ENCODE peak calls at places on chromosomes 5 and 9, in four cellular contexts. G is pancreas, P is upper lobe of right lung, J is foreskin fibroblast. Z is an unnamed sample.

GRCh38 chr9:103364753-103365152 is 369.6 kb downstream of the CYLC2 start:
- DNase-seq in P (no peak), G (no peak), J (no peak), Z (peak)

GRCh38 chr5:10506535-10506934 is 57.3 kb upstream of the ANKRD33B start:
- DNase-seq in P (no peak), G (no peak), J (no peak), Z (no peak)

GRCh38 chr5:119315516-119315949 is 40.3 kb upstream of the TNFAIP8 start:
- DNase-seq in J (no peak), P (no peak), G (no peak), Z (no peak)

GRCh38 chr5:50593681-50594080 is 72.8 kb upstream of the PARP8 start:
- DNase-seq in J (peak), P (no peak), G (no peak), Z (no peak)

GRCh38 chr9:134056483-134057310 is 11.1 kb downstream of the BRD3 start:
- DNase-seq in G (no peak), P (peak), J (no peak), Z (no peak)

GRCh38 chr5:74212336-74212735 is 428.2 kb downstream of the ENC1 start:
- DNase-seq in J (peak), P (no peak), G (no peak), Z (no peak)

GRCh38 chr5:112923148-112923917 is 1.3 kb upstream of the REEP5 start:
- DNase-seq in J (no peak), P (no peak), G (no peak), Z (no peak)

GRCh38 chr9:70352802-70353201 is 61.7 kb downstream of the KLF9 start:
- DNase-seq in P (no peak), J (no peak), G (no peak), Z (peak)

GRCh38 chr5:53480474-53481353 is at the start of gene FST:
- DNase-seq in P (peak), G (no peak), J (peak), Z (no peak)

GRCh38 chr5:143056792-143057579 is 286.8 kb downstream of the ARHGAP26 start:
- DNase-seq in P (no peak), J (no peak), G (no peak), Z (no peak)

GRCh38 chr9:131272212-131272611 is 4.1 kb downstream of the FAM78A start:
- DNase-seq in G (no peak), P (no peak), J (no peak), Z (no peak)

GRCh38 chr9:131589124-131589711 is 43.9 kb downstream of the PRRT1B start:
- DNase-seq in P (no peak), G (no peak), J (no peak), Z (no peak)

GRCh38 chr5:21654-22233 is 70.2 kb upstream of the PLEKHG4B start:
- DNase-seq in J (peak), G (no peak), P (no peak), Z (no peak)

GRCh38 chr9:29691758-29692407 is 2118.6 kb upstream of the C9orf72 start:
- DNase-seq in P (no peak), G (peak), J (peak), Z (peak)

GRCh38 chr9:69599232-69599971 is 72.8 kb downstream of the APBA1 start:
- DNase-seq in P (no peak), J (peak), G (no peak), Z (no peak)

GRCh38 chr5:65861830-65862241 is 64.5 kb upstream of the ERBIN start:
- DNase-seq in J (peak), G (no peak), P (no peak), Z (peak)

GRCh38 chr9:81683214-81683613 is 6.1 kb downstream of the TLE1 start:
- DNase-seq in J (no peak), G (no peak), P (no peak), Z (no peak)
- H3K4me3 ChIP-seq in J (no peak), G (peak), P (no peak), Z (no peak)

DNA sequence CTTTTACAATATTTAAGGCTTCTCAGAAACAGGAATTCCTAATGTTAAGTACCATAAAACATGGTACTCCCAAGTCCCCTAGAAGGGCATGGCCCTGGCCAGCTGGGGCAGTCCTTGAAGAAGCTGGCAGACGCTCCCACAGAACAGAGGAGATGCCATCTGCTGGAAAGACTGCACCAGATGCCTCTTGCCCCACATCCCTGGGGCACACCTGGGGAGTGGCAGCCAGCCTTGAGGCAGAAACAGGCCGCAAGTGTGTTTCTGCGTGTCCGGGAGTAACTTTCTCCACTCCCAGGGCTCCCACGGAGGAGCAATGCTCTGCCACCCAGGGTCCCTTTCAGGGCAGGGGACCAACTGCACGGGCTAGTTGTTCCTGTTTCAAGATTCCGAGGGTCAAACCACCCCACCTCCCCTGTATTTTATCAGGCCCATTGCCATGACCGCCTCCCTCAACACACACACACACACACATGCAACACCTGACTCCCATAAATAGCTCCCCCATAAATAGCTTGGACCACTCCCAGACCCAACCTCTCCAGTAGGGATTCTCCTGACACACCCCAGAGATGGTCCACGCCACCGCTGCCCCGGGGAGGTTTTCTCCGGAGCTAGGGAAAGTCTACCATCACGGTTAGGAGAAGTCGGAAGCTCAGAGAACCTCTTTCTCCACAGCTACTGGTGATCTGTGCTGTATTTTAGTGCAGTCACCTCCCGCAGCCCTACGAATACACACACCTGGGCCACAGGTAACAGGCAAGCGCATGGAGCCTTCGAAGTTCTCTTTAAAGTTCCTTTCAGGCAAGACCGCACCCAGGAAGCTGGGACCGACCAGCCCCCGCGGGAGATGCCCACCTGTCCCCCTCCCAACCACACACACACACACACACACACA is 1.5 kb downstream of the SPOCK1 start:
- DNase-seq in G (no peak), P (peak), J (peak), Z (no peak)
- TF ChIP-seq CTCF in G (no peak), P (no peak), J (no peak), Z (peak)

DNA sequence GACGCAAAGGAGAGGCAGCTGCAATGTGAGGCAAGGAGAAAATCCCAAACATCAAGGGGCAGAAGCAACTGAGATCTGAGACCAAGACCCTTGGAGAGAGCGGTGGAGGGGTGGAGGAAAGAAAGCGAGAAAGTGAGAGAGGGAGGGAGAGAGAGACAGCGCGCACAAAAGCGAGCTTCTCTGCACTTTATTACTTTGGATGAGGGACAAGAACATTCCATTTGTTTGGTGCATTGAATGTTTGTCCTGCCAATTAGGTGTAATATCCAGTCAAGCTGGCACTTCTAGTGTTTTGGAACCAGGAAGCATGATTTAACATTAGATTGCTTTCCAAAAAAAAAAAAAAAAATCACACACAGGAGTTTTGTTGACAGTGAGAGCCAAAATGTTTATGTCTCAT is 1.4 kb downstream of the CAST start:
- DNase-seq in G (no peak), P (no peak), J (peak), Z (no peak)
- H3K4me3 ChIP-seq in G (peak), P (peak), J (peak), Z (peak)

GRCh38 chr9:101465330-101465915 is 29.8 kb upstream of the ALDOB start:
- DNase-seq in P (no peak), G (peak), J (peak), Z (no peak)
- TF ChIP-seq CTCF in P (peak), G (no peak), J (peak), Z (peak)

DNA sequence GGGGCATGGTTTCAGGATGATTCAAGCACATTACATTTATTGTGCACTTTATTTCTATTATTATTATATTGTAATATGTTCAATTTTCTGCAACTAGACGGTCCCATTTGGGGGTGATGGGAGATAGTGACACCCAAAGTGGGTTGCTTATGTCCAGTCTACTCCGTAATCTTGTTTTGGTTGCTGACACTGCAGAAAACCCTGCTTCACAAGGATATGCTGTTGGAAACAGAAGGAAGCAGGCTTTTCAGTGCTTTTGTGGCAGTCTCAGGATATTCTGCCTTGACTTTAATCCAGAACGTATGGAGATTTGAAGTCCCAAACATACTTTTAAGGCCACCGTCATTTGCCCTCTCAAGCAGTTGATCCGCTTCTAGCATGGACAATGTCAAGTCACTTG is 47.5 kb upstream of the LARP1 start:
- DNase-seq in G (no peak), J (no peak), P (no peak), Z (no peak)
- H3K4me3 ChIP-seq in G (no peak), J (no peak), P (no peak), Z (no peak)

GRCh38 chr9:116910201-116910600 is 223.1 kb downstream of the TRIM32 start:
- DNase-seq in G (no peak), J (no peak), P (no peak), Z (no peak)
- TF ChIP-seq CTCF in G (no peak), J (no peak), P (no peak), Z (no peak)

DNA sequence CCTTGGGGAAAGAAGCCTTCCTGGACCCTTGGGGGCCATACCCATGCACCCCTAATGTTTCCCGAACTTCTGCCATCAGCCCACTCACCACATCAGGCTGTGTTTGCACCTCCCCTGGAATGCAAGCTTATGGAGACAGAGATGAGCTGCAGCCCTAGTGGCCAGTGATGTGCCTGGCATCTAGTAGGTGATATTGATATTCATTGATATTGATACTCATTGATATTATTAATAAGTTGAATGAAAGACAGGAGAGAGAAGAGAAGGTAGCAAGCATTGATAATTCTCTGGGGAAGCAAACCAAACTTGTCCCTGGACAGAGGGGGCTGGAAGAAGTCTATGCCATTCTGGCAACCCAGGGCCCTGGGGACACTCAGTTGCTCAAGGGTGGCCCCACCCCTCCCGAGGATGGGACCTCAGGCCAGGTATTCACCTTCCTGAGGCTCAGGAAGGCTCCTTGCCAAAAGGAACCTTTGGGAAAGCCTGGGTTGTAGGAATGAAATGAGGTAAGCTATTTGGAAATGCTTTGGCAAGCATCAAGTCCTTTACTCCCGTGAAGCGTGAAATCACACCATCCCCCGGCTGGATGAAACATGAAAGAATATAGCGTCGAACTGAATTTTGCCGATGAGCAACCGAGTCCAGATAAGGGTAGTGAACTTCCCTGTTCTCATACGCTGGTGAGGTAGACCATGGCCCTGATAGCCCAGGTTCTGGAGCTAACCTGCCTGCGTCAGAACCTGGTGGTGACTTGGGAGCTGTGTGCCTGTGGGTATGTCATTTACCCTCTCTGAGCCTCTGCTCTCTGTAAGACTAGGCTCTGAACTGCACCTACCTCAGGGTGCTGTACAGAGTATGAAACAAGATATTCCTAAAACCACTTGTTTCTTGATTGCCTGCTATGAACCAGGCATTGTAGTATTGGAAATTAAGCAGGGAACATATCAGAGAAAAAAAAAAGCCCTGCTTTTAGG is 105.1 kb upstream of the BOD1 start:
- DNase-seq in G (no peak), P (no peak), J (no peak), Z (peak)
- H3K4me3 ChIP-seq in G (no peak), P (no peak), J (no peak), Z (no peak)